ENCODE peak calls at places on chromosome 1, in nine cellular contexts. X, P, Q, J, A, U, V, N and H are unnamed samples.

GRCh38 chr1:70079546-70079945 is 125.8 kb downstream of the LRRC40 start:
- DNase-seq in X (no peak), P (no peak), Q (no peak), J (no peak), A (no peak), U (no peak), V (no peak), N (no peak), H (no peak)

GRCh38 chr1:61152066-61152465 is 69.7 kb downstream of the NFIA start:
- DNase-seq in X (no peak), P (no peak), Q (no peak), J (no peak), A (no peak), U (no peak), V (no peak), N (no peak), H (no peak)

GRCh38 chr1:9615316-9616063 is 26.8 kb downstream of the TMEM201 start:
- DNase-seq in X (peak), P (peak), Q (no peak), J (no peak), A (peak), U (peak), V (peak), N (peak), H (peak)

GRCh38 chr1:1748686-1749321 is 24.6 kb upstream of the CDK11A start:
- DNase-seq in X (no peak), P (no peak), Q (no peak), J (no peak), A (peak), U (no peak), V (no peak), N (no peak), H (peak)

GRCh38 chr1:227355542-227356270 is 37.4 kb upstream of the CDC42BPA start:
- DNase-seq in X (no peak), P (no peak), Q (no peak), J (no peak), A (no peak), U (no peak), V (no peak), N (no peak), H (no peak)

GRCh38 chr1:39269349-39269748 is 64.9 kb downstream of the MACF1 start:
- DNase-seq in X (no peak), P (no peak), Q (no peak), J (no peak), A (no peak), U (peak), V (no peak), N (no peak), H (no peak)

GRCh38 chr1:218874801-218875400 is 298.8 kb upstream of the LYPLAL1 start:
- DNase-seq in X (no peak), P (no peak), Q (no peak), J (no peak), A (no peak), U (no peak), V (no peak), N (no peak), H (no peak)

GRCh38 chr1:16014509-16015482 is 3.0 kb downstream of the HSPB7 start:
- DNase-seq in X (no peak), P (no peak), Q (peak), J (no peak), A (peak), U (no peak), V (no peak), N (no peak), H (no peak)

GRCh38 chr1:163824006-163824405 is 502.3 kb downstream of the NUF2 start:
- DNase-seq in X (peak), P (no peak), Q (peak), J (peak), A (peak), U (no peak), V (no peak), N (peak), H (peak)

GRCh38 chr1:58067082-58067481 is 479.4 kb downstream of the OMA1 start:
- DNase-seq in X (no peak), P (no peak), Q (no peak), J (no peak), A (no peak), U (no peak), V (no peak), N (no peak), H (no peak)

GRCh38 chr1:178150610-178151009 is 56.7 kb downstream of the RASAL2 start:
- DNase-seq in X (no peak), P (no peak), Q (no peak), J (no peak), A (no peak), U (no peak), V (no peak), N (no peak), H (peak)

GRCh38 chr1:207798847-207799246 is 47.0 kb downstream of the CD46 start:
- DNase-seq in X (no peak), P (peak), Q (no peak), J (no peak), A (peak), U (no peak), V (peak), N (no peak), H (no peak)

GRCh38 chr1:9320520-9321479 is 28.1 kb downstream of the SPSB1 start:
- DNase-seq in X (no peak), P (peak), Q (no peak), J (peak), A (no peak), U (no peak), V (no peak), N (no peak), H (no peak)

GRCh38 chr1:117758444-117759316 is 152.8 kb downstream of the TENT5C start:
- DNase-seq in X (peak), P (peak), Q (peak), J (peak), A (peak), U (peak), V (peak), N (peak), H (peak)

GRCh38 chr1:79549191-79549590 is 542.7 kb upstream of the ADGRL4 start:
- DNase-seq in X (no peak), P (no peak), Q (no peak), J (no peak), A (no peak), U (no peak), V (no peak), N (no peak), H (no peak)

GRCh38 chr1:179883739-179884138 is 1.7 kb downstream of the TOR1AIP1 start:
- DNase-seq in X (no peak), P (no peak), Q (no peak), J (no peak), A (no peak), U (peak), V (peak), N (no peak), H (peak)

GRCh38 chr1:25642710-25643109 is 26.1 kb downstream of the MAN1C1 start:
- DNase-seq in X (peak), P (no peak), Q (no peak), J (no peak), A (peak), U (no peak), V (peak), N (no peak), H (peak)

GRCh38 chr1:196309386-196309785 is 298.9 kb downstream of the KCNT2 start:
- DNase-seq in X (peak), P (no peak), Q (no peak), J (no peak), A (peak), U (peak), V (no peak), N (peak), H (peak)

GRCh38 chr1:33610391-33610790 is 137.9 kb downstream of the ZSCAN20 start:
- DNase-seq in X (no peak), P (no peak), Q (no peak), J (no peak), A (no peak), U (no peak), V (no peak), N (no peak), H (no peak)

GRCh38 chr1:33609739-33610138 is 137.3 kb downstream of the ZSCAN20 start:
- DNase-seq in X (no peak), P (no peak), Q (no peak), J (no peak), A (no peak), U (no peak), V (no peak), N (no peak), H (no peak)

GRCh38 chr1:33610864-33611455 is 138.5 kb downstream of the ZSCAN20 start:
- DNase-seq in X (no peak), P (no peak), Q (no peak), J (no peak), A (no peak), U (no peak), V (no peak), N (no peak), H (no peak)

GRCh38 chr1:33607444-33608005 is 135.1 kb downstream of the ZSCAN20 start:
- DNase-seq in X (no peak), P (no peak), Q (no peak), J (no peak), A (no peak), U (no peak), V (no peak), N (no peak), H (no peak)

DNA sequence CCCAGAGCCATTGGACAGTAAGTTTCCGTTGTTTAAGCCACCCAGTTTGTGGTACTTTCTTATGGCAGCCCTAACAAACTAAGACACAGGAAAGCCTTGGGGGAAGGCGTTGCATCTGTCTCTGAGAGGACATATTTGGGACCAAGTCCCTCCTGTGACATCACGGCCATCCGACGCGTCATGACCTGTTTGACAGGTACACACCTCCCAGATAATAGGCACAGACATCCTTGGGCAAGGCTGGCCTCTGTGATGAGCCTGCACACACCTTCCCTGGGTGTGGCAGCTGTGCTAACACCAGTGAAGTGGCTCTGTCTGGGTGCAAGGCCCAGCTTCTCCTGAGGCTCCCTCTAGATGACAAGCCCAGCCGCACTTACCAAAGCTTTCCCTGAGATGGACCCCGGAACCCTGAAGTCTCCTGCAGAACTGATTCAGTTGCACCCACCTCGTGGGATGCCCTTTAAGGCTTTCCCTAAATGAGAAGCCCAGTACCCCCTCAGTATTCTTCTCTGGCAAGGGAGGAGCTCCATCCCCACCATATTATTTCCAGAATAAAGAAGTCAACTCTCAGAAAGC is 136.5 kb downstream of the ZSCAN20 start:
- DNase-seq in X (no peak), P (no peak), Q (no peak), J (no peak), A (no peak), U (no peak), V (no peak), N (no peak), H (no peak)
- H3K4me3 ChIP-seq in X (no peak), P (no peak), Q (no peak), J (no peak), A (no peak), U (no peak), V (no peak), N (no peak), H (no peak)

GRCh38 chr1:236288620-236288976 is 6.8 kb upstream of the ERO1B start:
- DNase-seq in X (no peak), P (no peak), Q (no peak), J (no peak), A (no peak), U (no peak), V (no peak), N (no peak), H (no peak)
- TF ChIP-seq CTCF in X (no peak), P (no peak), Q (no peak), J (no peak), A (no peak), U (no peak), V (no peak), N (no peak), H (no peak)

GRCh38 chr1:23421752-23422312 is 2.7 kb downstream of the TCEA3 start:
- DNase-seq in X (peak), P (no peak), Q (no peak), J (no peak), A (peak), U (no peak), V (no peak), N (peak), H (peak)
- H3K4me3 ChIP-seq in X (no peak), P (no peak), Q (no peak), J (peak), A (no peak), U (no peak), V (no peak), N (no peak), H (no peak)

GRCh38 chr1:3471356-3472087 is 17.1 kb downstream of the ARHGEF16 start:
- DNase-seq in X (peak), P (peak), Q (peak), J (peak), A (peak), U (no peak), V (no peak), N (no peak), H (peak)
- TF ChIP-seq CTCF in X (peak), P (peak), Q (peak), J (peak), A (peak), U (no peak), V (no peak), N (peak), H (peak)

GRCh38 chr1:31802190-31803150 is 13.4 kb downstream of the SPOCD1 start:
- DNase-seq in X (no peak), P (no peak), Q (no peak), J (no peak), A (peak), U (no peak), V (no peak), N (no peak), H (no peak)
- H3K4me3 ChIP-seq in X (no peak), P (no peak), Q (peak), J (peak), A (peak), U (peak), V (no peak), N (peak), H (peak)

GRCh38 chr1:246689409-246689997 is 34.7 kb upstream of the SCCPDH start:
- DNase-seq in X (peak), P (peak), Q (peak), J (peak), A (peak), U (peak), V (peak), N (peak), H (peak)
- TF ChIP-seq CTCF in X (peak), P (peak), Q (peak), J (peak), A (peak), U (peak), V (peak), N (peak), H (peak)

DNA sequence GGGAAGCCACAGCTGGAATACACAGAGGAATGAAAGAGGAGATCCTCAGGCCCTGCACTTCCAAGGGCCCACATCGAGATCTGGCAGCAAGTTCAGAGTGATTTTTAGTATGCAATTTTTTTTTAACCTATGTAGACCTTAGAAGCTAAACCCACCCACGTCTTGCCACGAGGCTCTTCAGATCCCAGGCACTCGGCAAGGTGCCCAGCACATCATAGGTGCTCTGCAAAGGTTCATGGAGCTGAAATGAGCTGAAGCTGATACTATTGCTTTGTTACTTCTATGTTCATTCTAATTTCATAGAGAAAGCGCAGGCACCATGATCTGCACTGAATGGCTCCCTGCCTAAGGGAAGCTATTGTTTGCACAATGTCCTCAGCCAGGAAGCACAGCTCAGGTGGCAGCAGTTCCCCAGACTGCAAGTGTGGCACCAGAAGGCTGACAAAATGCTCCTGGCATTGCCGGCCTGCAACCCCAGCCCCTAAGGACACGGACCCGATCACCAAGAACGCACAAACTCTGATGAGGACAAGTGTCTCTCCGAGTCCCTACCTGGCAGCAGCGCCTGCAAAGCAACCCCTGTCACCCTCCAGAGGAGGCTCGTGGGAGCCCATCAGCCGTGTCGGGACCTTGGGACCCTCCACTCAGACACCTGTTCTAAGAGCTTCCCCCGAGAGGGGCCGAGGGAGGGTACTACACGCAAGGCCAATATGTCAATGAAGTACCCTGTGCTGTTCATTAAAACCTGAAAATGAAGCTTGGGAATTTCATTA is 264.2 kb downstream of the NPHP4 start:
- DNase-seq in X (no peak), P (no peak), Q (no peak), J (peak), A (no peak), U (no peak), V (no peak), N (no peak), H (no peak)
- H3K4me3 ChIP-seq in X (no peak), P (no peak), Q (no peak), J (no peak), A (no peak), U (no peak), V (no peak), N (no peak), H (no peak)

DNA sequence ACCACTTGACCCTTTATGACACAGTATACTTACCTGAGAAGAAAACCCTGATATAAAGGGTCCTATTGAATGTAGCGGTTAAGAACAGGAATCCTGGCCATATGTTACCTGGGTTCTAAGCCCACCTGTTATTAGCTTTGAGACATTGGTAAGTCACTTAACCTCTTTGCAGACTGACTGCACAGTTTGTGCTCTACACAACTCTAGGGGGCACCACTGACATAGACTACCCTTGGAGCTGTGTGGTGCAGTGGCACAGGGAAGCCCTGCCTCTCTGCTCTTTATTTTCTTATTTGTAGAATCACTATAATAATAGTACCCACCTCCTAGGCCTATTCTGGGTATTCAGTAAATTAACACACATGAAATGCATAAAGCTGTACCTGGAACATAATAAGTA is 165.6 kb downstream of the C1orf94 start:
- DNase-seq in X (no peak), P (no peak), Q (no peak), J (no peak), A (no peak), U (no peak), V (no peak), N (no peak), H (no peak)
- TF ChIP-seq CTCF in X (no peak), P (no peak), Q (no peak), J (no peak), A (no peak), U (no peak), V (no peak), N (no peak), H (no peak)